ENCODE peak calls at places on chromosome X, in ten cellular contexts. One of them, this sample, is unnamed.

GRCh38 chrX:6052111-6052745 is 176.4 kb downstream of the NLGN4X start:
- DNase-seq in kidney: no peak
- DNase-seq in astrocyte of the spinal cord: peak; percentile 11
- DNase-seq in pancreas: no peak
- DNase-seq in upper lobe of right lung: no peak
- DNase-seq in brain microvascular endothelial cell: no peak
- DNase-seq in heart left ventricle: no peak
- DNase-seq in PC-3: peak; percentile 5
- DNase-seq in CD4-positive, CD25-positive, alpha-beta regulatory T cell: no peak
- DNase-seq in GM12878: no peak
- DNase-seq in this sample: no peak

GRCh38 chrX:102765794-102766193 is 45.3 kb downstream of the GPRASP3 start:
- DNase-seq in GM12878: no peak
- DNase-seq in CD4-positive, CD25-positive, alpha-beta regulatory T cell: no peak
- DNase-seq in pancreas: no peak
- DNase-seq in heart left ventricle: no peak
- DNase-seq in kidney: no peak
- DNase-seq in PC-3: peak; percentile 45
- DNase-seq in brain microvascular endothelial cell: no peak
- DNase-seq in astrocyte of the spinal cord: peak; percentile 14
- DNase-seq in upper lobe of right lung: no peak
- DNase-seq in this sample: no peak

GRCh38 chrX:54921427-54922021 is 900 bp downstream of the TRO start:
- DNase-seq in brain microvascular endothelial cell: peak; percentile 50
- DNase-seq in CD4-positive, CD25-positive, alpha-beta regulatory T cell: peak; percentile 9
- DNase-seq in kidney: peak; percentile 82
- DNase-seq in heart left ventricle: peak; percentile 67
- DNase-seq in GM12878: no peak
- DNase-seq in PC-3: no peak
- DNase-seq in pancreas: no peak
- DNase-seq in upper lobe of right lung: peak; percentile 66
- DNase-seq in astrocyte of the spinal cord: peak; percentile 75
- DNase-seq in this sample: peak; percentile 75

GRCh38 chrX:21734175-21734574 is 23.7 kb downstream of the SMPX start:
- DNase-seq in CD4-positive, CD25-positive, alpha-beta regulatory T cell: no peak
- DNase-seq in pancreas: no peak
- DNase-seq in upper lobe of right lung: no peak
- DNase-seq in brain microvascular endothelial cell: no peak
- DNase-seq in PC-3: peak; percentile 55
- DNase-seq in heart left ventricle: no peak
- DNase-seq in kidney: no peak
- DNase-seq in astrocyte of the spinal cord: no peak
- DNase-seq in GM12878: no peak
- DNase-seq in this sample: no peak

GRCh38 chrX:151880895-151881294 is 31.8 kb upstream of the MAGEA4 start:
- DNase-seq in brain microvascular endothelial cell: no peak
- DNase-seq in astrocyte of the spinal cord: no peak
- DNase-seq in CD4-positive, CD25-positive, alpha-beta regulatory T cell: no peak
- DNase-seq in PC-3: no peak
- DNase-seq in heart left ventricle: no peak
- DNase-seq in upper lobe of right lung: no peak
- DNase-seq in pancreas: no peak
- DNase-seq in GM12878: no peak
- DNase-seq in kidney: no peak
- DNase-seq in this sample: no peak

GRCh38 chrX:154987940-154988339 is 34.6 kb downstream of the F8 start:
- DNase-seq in pancreas: no peak
- DNase-seq in upper lobe of right lung: no peak
- DNase-seq in PC-3: no peak
- DNase-seq in brain microvascular endothelial cell: no peak
- DNase-seq in heart left ventricle: no peak
- DNase-seq in kidney: no peak
- DNase-seq in CD4-positive, CD25-positive, alpha-beta regulatory T cell: no peak
- DNase-seq in GM12878: no peak
- DNase-seq in astrocyte of the spinal cord: no peak
- DNase-seq in this sample: no peak

GRCh38 chrX:66023726-66024467 is 16.0 kb downstream of the VSIG4 start:
- DNase-seq in pancreas: no peak
- DNase-seq in kidney: no peak
- DNase-seq in astrocyte of the spinal cord: no peak
- DNase-seq in heart left ventricle: no peak
- DNase-seq in PC-3: no peak
- DNase-seq in CD4-positive, CD25-positive, alpha-beta regulatory T cell: no peak
- DNase-seq in upper lobe of right lung: no peak
- DNase-seq in GM12878: no peak
- DNase-seq in brain microvascular endothelial cell: no peak
- DNase-seq in this sample: no peak

GRCh38 chrX:48914593-48915493 is 3.4 kb upstream of the SLC35A2 start:
- DNase-seq in GM12878: no peak
- DNase-seq in upper lobe of right lung: no peak
- DNase-seq in pancreas: no peak
- DNase-seq in heart left ventricle: no peak
- DNase-seq in PC-3: no peak
- DNase-seq in kidney: peak; percentile 69
- DNase-seq in astrocyte of the spinal cord: no peak
- DNase-seq in brain microvascular endothelial cell: no peak
- DNase-seq in CD4-positive, CD25-positive, alpha-beta regulatory T cell: no peak
- DNase-seq in this sample: no peak

GRCh38 chrX:16012250-16012649 is 111.1 kb upstream of the GRPR start:
- DNase-seq in CD4-positive, CD25-positive, alpha-beta regulatory T cell: no peak
- DNase-seq in PC-3: peak; percentile 4
- DNase-seq in heart left ventricle: no peak
- DNase-seq in upper lobe of right lung: no peak
- DNase-seq in brain microvascular endothelial cell: no peak
- DNase-seq in astrocyte of the spinal cord: no peak
- DNase-seq in GM12878: no peak
- DNase-seq in kidney: no peak
- DNase-seq in pancreas: no peak
- DNase-seq in this sample: no peak

GRCh38 chrX:8749697-8750096 is 17.8 kb upstream of the ANOS1 start:
- DNase-seq in GM12878: no peak
- DNase-seq in pancreas: no peak
- DNase-seq in heart left ventricle: no peak
- DNase-seq in brain microvascular endothelial cell: no peak
- DNase-seq in astrocyte of the spinal cord: no peak
- DNase-seq in upper lobe of right lung: no peak
- DNase-seq in PC-3: no peak
- DNase-seq in CD4-positive, CD25-positive, alpha-beta regulatory T cell: no peak
- DNase-seq in kidney: no peak
- DNase-seq in this sample: no peak

GRCh38 chrX:2664497-2664896 is 26.6 kb upstream of the CD99 start:
- DNase-seq in PC-3: no peak
- DNase-seq in kidney: no peak
- DNase-seq in pancreas: no peak
- DNase-seq in upper lobe of right lung: no peak
- DNase-seq in CD4-positive, CD25-positive, alpha-beta regulatory T cell: no peak
- DNase-seq in heart left ventricle: peak; percentile 71
- DNase-seq in brain microvascular endothelial cell: peak; percentile 67
- DNase-seq in GM12878: no peak
- DNase-seq in astrocyte of the spinal cord: peak; percentile 67
- DNase-seq in this sample: no peak

GRCh38 chrX:4876268-4876667 is 1162.8 kb upstream of the PRKX start:
- DNase-seq in CD4-positive, CD25-positive, alpha-beta regulatory T cell: no peak
- DNase-seq in PC-3: no peak
- DNase-seq in heart left ventricle: no peak
- DNase-seq in GM12878: no peak
- DNase-seq in astrocyte of the spinal cord: no peak
- DNase-seq in brain microvascular endothelial cell: no peak
- DNase-seq in upper lobe of right lung: no peak
- DNase-seq in pancreas: no peak
- DNase-seq in kidney: no peak
- DNase-seq in this sample: no peak

GRCh38 chrX:44036336-44036735 is 63.1 kb upstream of the NDP start:
- DNase-seq in pancreas: no peak
- DNase-seq in kidney: no peak
- DNase-seq in CD4-positive, CD25-positive, alpha-beta regulatory T cell: no peak
- DNase-seq in astrocyte of the spinal cord: peak; percentile 76
- DNase-seq in brain microvascular endothelial cell: peak; percentile 84
- DNase-seq in GM12878: no peak
- DNase-seq in PC-3: no peak
- DNase-seq in upper lobe of right lung: no peak
- DNase-seq in heart left ventricle: no peak
- DNase-seq in this sample: no peak

GRCh38 chrX:42385730-42386129 is 392.2 kb downstream of the PPP1R2C start:
- DNase-seq in heart left ventricle: no peak
- DNase-seq in brain microvascular endothelial cell: no peak
- DNase-seq in kidney: no peak
- DNase-seq in GM12878: no peak
- DNase-seq in PC-3: peak; percentile 45
- DNase-seq in astrocyte of the spinal cord: no peak
- DNase-seq in upper lobe of right lung: no peak
- DNase-seq in CD4-positive, CD25-positive, alpha-beta regulatory T cell: no peak
- DNase-seq in pancreas: no peak
- DNase-seq in this sample: no peak

GRCh38 chrX:55451125-55451524 is 802 bp upstream of the MAGEH1 start:
- DNase-seq in heart left ventricle: no peak
- DNase-seq in GM12878: no peak
- DNase-seq in astrocyte of the spinal cord: no peak
- DNase-seq in CD4-positive, CD25-positive, alpha-beta regulatory T cell: no peak
- DNase-seq in pancreas: no peak
- DNase-seq in kidney: no peak
- DNase-seq in upper lobe of right lung: no peak
- DNase-seq in PC-3: no peak
- DNase-seq in brain microvascular endothelial cell: no peak
- DNase-seq in this sample: no peak

GRCh38 chrX:38117485-38117884 is 103.2 kb downstream of the SRPX start:
- DNase-seq in GM12878: no peak
- DNase-seq in pancreas: peak; percentile 54
- DNase-seq in brain microvascular endothelial cell: no peak
- DNase-seq in CD4-positive, CD25-positive, alpha-beta regulatory T cell: no peak
- DNase-seq in astrocyte of the spinal cord: peak; percentile 57
- DNase-seq in PC-3: no peak
- DNase-seq in upper lobe of right lung: no peak
- DNase-seq in kidney: no peak
- DNase-seq in heart left ventricle: no peak
- DNase-seq in this sample: no peak

GRCh38 chrX:134000260-134001245 is 15.2 kb upstream of the GPC3 start:
- DNase-seq in PC-3: no peak
- DNase-seq in astrocyte of the spinal cord: no peak
- DNase-seq in pancreas: no peak
- DNase-seq in upper lobe of right lung: no peak
- DNase-seq in kidney: no peak
- DNase-seq in CD4-positive, CD25-positive, alpha-beta regulatory T cell: no peak
- DNase-seq in heart left ventricle: no peak
- DNase-seq in GM12878: no peak
- DNase-seq in brain microvascular endothelial cell: no peak
- DNase-seq in this sample: no peak

GRCh38 chrX:134711135-134711941 is 53.1 kb upstream of the PLAC1 start:
- DNase-seq in brain microvascular endothelial cell: no peak
- DNase-seq in GM12878: no peak
- DNase-seq in astrocyte of the spinal cord: no peak
- DNase-seq in kidney: no peak
- DNase-seq in heart left ventricle: no peak
- DNase-seq in upper lobe of right lung: no peak
- DNase-seq in PC-3: no peak
- DNase-seq in pancreas: no peak
- DNase-seq in CD4-positive, CD25-positive, alpha-beta regulatory T cell: no peak
- DNase-seq in this sample: no peak

GRCh38 chrX:120308558-120308957 is 2.7 kb downstream of the TMEM255A start:
- DNase-seq in GM12878: no peak
- DNase-seq in astrocyte of the spinal cord: peak; percentile 2
- DNase-seq in pancreas: no peak
- DNase-seq in CD4-positive, CD25-positive, alpha-beta regulatory T cell: no peak
- DNase-seq in PC-3: no peak
- DNase-seq in brain microvascular endothelial cell: no peak
- DNase-seq in heart left ventricle: no peak
- DNase-seq in upper lobe of right lung: no peak
- DNase-seq in kidney: no peak
- DNase-seq in this sample: no peak

GRCh38 chrX:153725832-153726285 is 1.2 kb downstream of the ABCD1 start:
- DNase-seq in brain microvascular endothelial cell: no peak
- DNase-seq in heart left ventricle: no peak
- DNase-seq in PC-3: peak; percentile 12
- DNase-seq in GM12878: no peak
- DNase-seq in upper lobe of right lung: no peak
- DNase-seq in astrocyte of the spinal cord: no peak
- DNase-seq in kidney: peak; percentile 84
- DNase-seq in CD4-positive, CD25-positive, alpha-beta regulatory T cell: no peak
- DNase-seq in pancreas: peak; percentile 65
- DNase-seq in this sample: no peak
- H3K4me3 ChIP-seq in brain microvascular endothelial cell: no peak overlapping the region
- H3K4me3 ChIP-seq in heart left ventricle: no peak overlapping the region
- H3K4me3 ChIP-seq in PC-3: peak overlapping the region; percentile 82
- H3K4me3 ChIP-seq in GM12878: no peak overlapping the region
- H3K4me3 ChIP-seq in upper lobe of right lung: peak overlapping the region; percentile 38
- H3K4me3 ChIP-seq in astrocyte of the spinal cord: no peak overlapping the region
- H3K4me3 ChIP-seq in kidney: no peak overlapping the region
- H3K4me3 ChIP-seq in CD4-positive, CD25-positive, alpha-beta regulatory T cell: no peak overlapping the region
- H3K4me3 ChIP-seq in pancreas: peak overlapping the region; percentile 16
- H3K4me3 ChIP-seq in this sample: no peak overlapping the region

GRCh38 chrX:87805829-87806490 is 288.4 kb downstream of the KLHL4 start:
- DNase-seq in GM12878: no peak
- DNase-seq in brain microvascular endothelial cell: no peak
- DNase-seq in astrocyte of the spinal cord: peak; percentile 7
- DNase-seq in heart left ventricle: no peak
- DNase-seq in kidney: no peak
- DNase-seq in pancreas: no peak
- DNase-seq in PC-3: peak; percentile 34
- DNase-seq in upper lobe of right lung: no peak
- DNase-seq in CD4-positive, CD25-positive, alpha-beta regulatory T cell: no peak
- DNase-seq in this sample: no peak
- H3K4me3 ChIP-seq in GM12878: no peak overlapping the region
- H3K4me3 ChIP-seq in brain microvascular endothelial cell: no peak overlapping the region
- H3K4me3 ChIP-seq in astrocyte of the spinal cord: no peak overlapping the region
- H3K4me3 ChIP-seq in heart left ventricle: no peak overlapping the region
- H3K4me3 ChIP-seq in kidney: no peak overlapping the region
- H3K4me3 ChIP-seq in pancreas: no peak overlapping the region
- H3K4me3 ChIP-seq in PC-3: no peak overlapping the region
- H3K4me3 ChIP-seq in upper lobe of right lung: no peak overlapping the region
- H3K4me3 ChIP-seq in CD4-positive, CD25-positive, alpha-beta regulatory T cell: no peak overlapping the region
- H3K4me3 ChIP-seq in this sample: no peak overlapping the region

DNA sequence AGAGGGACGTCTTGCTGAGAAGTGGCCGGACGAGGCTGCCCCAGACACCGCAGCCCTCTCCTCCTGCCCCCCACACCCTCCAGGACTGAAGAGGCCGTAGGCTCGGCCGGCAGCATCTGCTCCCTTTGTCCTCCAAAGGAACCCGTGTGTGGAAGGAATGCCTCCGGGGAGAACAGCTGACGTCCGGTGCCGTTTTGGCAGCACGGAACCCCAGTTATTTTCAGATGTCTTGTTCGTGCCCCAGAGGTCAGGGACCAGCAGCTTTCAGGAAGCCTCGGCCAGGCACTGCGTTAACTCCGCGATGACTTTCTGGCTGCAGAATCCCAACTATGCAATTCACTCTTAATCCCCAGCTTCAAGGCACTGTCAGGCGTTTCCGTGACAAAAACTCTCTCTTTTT is 10.9 kb upstream of the PPP2R3B start:
- DNase-seq in pancreas: no peak
- DNase-seq in astrocyte of the spinal cord: peak; percentile 59
- DNase-seq in kidney: no peak
- DNase-seq in heart left ventricle: peak; percentile 70
- DNase-seq in CD4-positive, CD25-positive, alpha-beta regulatory T cell: no peak
- DNase-seq in PC-3: no peak
- DNase-seq in brain microvascular endothelial cell: peak; percentile 85
- DNase-seq in upper lobe of right lung: no peak
- DNase-seq in GM12878: no peak
- DNase-seq in this sample: no peak
- H3K4me3 ChIP-seq in pancreas: no peak overlapping the region
- H3K4me3 ChIP-seq in astrocyte of the spinal cord: no peak overlapping the region
- H3K4me3 ChIP-seq in kidney: no peak overlapping the region
- H3K4me3 ChIP-seq in heart left ventricle: no peak overlapping the region
- H3K4me3 ChIP-seq in CD4-positive, CD25-positive, alpha-beta regulatory T cell: no peak overlapping the region
- H3K4me3 ChIP-seq in PC-3: no peak overlapping the region
- H3K4me3 ChIP-seq in brain microvascular endothelial cell: peak overlapping the region; percentile 34
- H3K4me3 ChIP-seq in upper lobe of right lung: no peak overlapping the region
- H3K4me3 ChIP-seq in GM12878: no peak overlapping the region
- H3K4me3 ChIP-seq in this sample: no peak overlapping the region

GRCh38 chrX:131277543-131278115 is 11.5 kb downstream of the IGSF1 start:
- DNase-seq in kidney: no peak
- DNase-seq in brain microvascular endothelial cell: no peak
- DNase-seq in PC-3: no peak
- DNase-seq in pancreas: no peak
- DNase-seq in GM12878: no peak
- DNase-seq in CD4-positive, CD25-positive, alpha-beta regulatory T cell: no peak
- DNase-seq in heart left ventricle: no peak
- DNase-seq in astrocyte of the spinal cord: no peak
- DNase-seq in upper lobe of right lung: no peak
- DNase-seq in this sample: no peak
- H3K4me3 ChIP-seq in kidney: no peak overlapping the region
- H3K4me3 ChIP-seq in brain microvascular endothelial cell: no peak overlapping the region
- H3K4me3 ChIP-seq in PC-3: no peak overlapping the region
- H3K4me3 ChIP-seq in pancreas: no peak overlapping the region
- H3K4me3 ChIP-seq in GM12878: no peak overlapping the region
- H3K4me3 ChIP-seq in CD4-positive, CD25-positive, alpha-beta regulatory T cell: no peak overlapping the region
- H3K4me3 ChIP-seq in heart left ventricle: no peak overlapping the region
- H3K4me3 ChIP-seq in astrocyte of the spinal cord: no peak overlapping the region
- H3K4me3 ChIP-seq in upper lobe of right lung: no peak overlapping the region
- H3K4me3 ChIP-seq in this sample: no peak overlapping the region